ENCODE peak calls at places on chromosomes 6 and 20, in nine cellular contexts. Z, V, O, S, C, P, H, A and Y are unnamed samples.

GRCh38 chr20:63612276-63612931 is 14.5 kb downstream of the GMEB2 start:
- DNase-seq in Z (no peak), V (no peak), O (no peak), S (no peak), C (no peak), P (no peak), H (no peak), A (no peak), Y (no peak)

GRCh38 chr20:16477632-16478031 is 95.6 kb downstream of the KIF16B start:
- DNase-seq in Z (peak; percentile 2), V (no peak), O (no peak), S (no peak), C (no peak), P (no peak), H (no peak), A (no peak), Y (no peak)

GRCh38 chr20:58609026-58609425 is 42.1 kb upstream of the STX16 start:
- DNase-seq in Z (no peak), V (no peak), O (no peak), S (no peak), C (no peak), P (no peak), H (no peak), A (no peak), Y (no peak)

GRCh38 chr20:40703981-40704530 is 15.0 kb upstream of the MAFB start:
- DNase-seq in Z (no peak), V (no peak), O (no peak), S (no peak), C (no peak), P (no peak), H (no peak), A (no peak), Y (no peak)

GRCh38 chr6:107101211-107101610 is 14.1 kb downstream of the BEND3 start:
- DNase-seq in Z (no peak), V (no peak), O (no peak), S (no peak), C (no peak), P (no peak), H (no peak), A (no peak), Y (no peak)

GRCh38 chr6:89941031-89941775 is 46.9 kb downstream of the GJA10 start:
- DNase-seq in Z (peak; percentile 50), V (peak; percentile 36), O (no peak), S (no peak), C (no peak), P (peak; percentile 92), H (no peak), A (no peak), Y (no peak)

GRCh38 chr6:160519603-160520042 is 144.5 kb downstream of the LPA start:
- DNase-seq in Z (no peak), V (no peak), O (no peak), S (no peak), C (no peak), P (no peak), H (no peak), A (no peak), Y (no peak)

GRCh38 chr20:40279390-40279789 is 409.6 kb downstream of the MAFB start:
- DNase-seq in Z (peak; percentile 81), V (peak; percentile 27), O (no peak), S (no peak), C (peak; percentile 78), P (no peak), H (no peak), A (no peak), Y (no peak)

GRCh38 chr6:133899556-133899955 is 10.6 kb downstream of the TCF21 start:
- DNase-seq in Z (peak; percentile 79), V (no peak), O (no peak), S (no peak), C (no peak), P (no peak), H (no peak), A (no peak), Y (no peak)

GRCh38 chr20:19269737-19270325 is 57.4 kb downstream of the SLC24A3 start:
- DNase-seq in Z (no peak), V (no peak), O (no peak), S (no peak), C (peak; percentile 19), P (no peak), H (no peak), A (no peak), Y (no peak)

GRCh38 chr6:2109796-2110195 is 135.6 kb downstream of the GMDS start:
- DNase-seq in Z (no peak), V (no peak), O (no peak), S (no peak), C (no peak), P (no peak), H (no peak), A (no peak), Y (no peak)

GRCh38 chr6:114323784-114324183 is 19.0 kb downstream of the HS3ST5 start:
- DNase-seq in Z (no peak), V (no peak), O (no peak), S (no peak), C (no peak), P (no peak), H (no peak), A (no peak), Y (no peak)

GRCh38 chr6:132054525-132054924 is 103.4 kb upstream of the CCN2 start:
- DNase-seq in Z (peak; percentile 62), V (no peak), O (no peak), S (no peak), C (no peak), P (no peak), H (no peak), A (no peak), Y (no peak)

GRCh38 chr20:15200139-15200538 is 862.7 kb upstream of the FLRT3 start:
- DNase-seq in Z (no peak), V (no peak), O (peak; percentile 35), S (no peak), C (no peak), P (no peak), H (no peak), A (no peak), Y (no peak)

GRCh38 chr20:48970681-48971370 is 49.3 kb downstream of the ARFGEF2 start:
- DNase-seq in Z (no peak), V (no peak), O (no peak), S (no peak), C (no peak), P (no peak), H (no peak), A (no peak), Y (no peak)

GRCh38 chr20:19921349-19921793 is 95.8 kb upstream of the NAA20 start:
- DNase-seq in Z (no peak), V (no peak), O (no peak), S (no peak), C (no peak), P (no peak), H (peak; percentile 39), A (no peak), Y (no peak)

GRCh38 chr6:61886608-61887259 is 399.3 kb downstream of the KHDRBS2 start:
- DNase-seq in Z (no peak), V (no peak), O (no peak), S (no peak), C (no peak), P (no peak), H (no peak), A (no peak), Y (no peak)

GRCh38 chr6:958531-958930 is 265.6 kb upstream of the EXOC2 start:
- DNase-seq in Z (peak; percentile 68), V (no peak), O (no peak), S (peak; percentile 1), C (peak; percentile 92), P (no peak), H (no peak), A (no peak), Y (no peak)

DNA sequence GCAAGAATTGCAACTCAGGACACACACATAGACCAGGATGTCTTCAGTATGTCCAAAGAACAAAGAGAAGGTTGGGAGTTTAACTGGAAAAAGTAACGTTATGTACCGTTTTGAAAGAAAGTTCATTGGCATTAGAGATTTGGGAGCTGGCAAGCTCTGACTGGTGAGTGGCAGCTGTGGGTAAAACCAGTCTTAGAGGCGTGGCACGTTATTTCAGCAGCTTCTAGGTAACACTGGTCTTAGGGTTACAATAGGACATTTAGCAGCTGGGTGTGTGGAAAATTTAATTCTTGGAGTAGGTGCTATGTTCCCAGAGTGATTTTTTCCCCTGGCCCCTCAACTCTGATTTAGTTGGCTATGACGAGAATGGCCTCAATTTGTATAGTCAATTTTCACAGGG is 19.2 kb downstream of the SNRPB start:
- DNase-seq in Z (no peak), V (no peak), O (no peak), S (no peak), C (no peak), P (no peak), H (no peak), A (no peak), Y (no peak)
- TF ChIP-seq CTCF in Z (no peak), V (no peak), O (no peak), S (no peak), C (no peak), P (no peak), H (no peak), A (no peak), Y (no peak)

GRCh38 chr20:46708172-46708860 is 1.1 kb upstream of the SLC2A10 start:
- DNase-seq in Z (no peak), V (peak; percentile 90), O (no peak), S (peak; percentile 20), C (no peak), P (peak; percentile 44), H (no peak), A (no peak), Y (no peak)
- TF ChIP-seq CTCF in Z (no peak), V (peak; percentile 49), O (no peak), S (no peak), C (peak; percentile 5), P (peak; percentile 35), H (no peak), A (peak; percentile 46), Y (peak; percentile 12)

GRCh38 chr6:30742316-30743098 is at the start of gene FLOT1:
- DNase-seq in Z (peak; percentile 96), V (peak; percentile 100), O (peak; percentile 97), S (peak; percentile 94), C (peak; percentile 98), P (peak; percentile 98), H (peak; percentile 99), A (peak; percentile 64), Y (peak; percentile 97)

GRCh38 chr6:30743099-30744053 is 889 bp upstream of the FLOT1 start:
- DNase-seq in Z (peak; percentile 45), V (peak; percentile 62), O (peak; percentile 49), S (no peak), C (no peak), P (no peak), H (no peak), A (no peak), Y (no peak)

GRCh38 chr6:30740540-30740870 is 2.0 kb downstream of the FLOT1 start:
- DNase-seq in Z (no peak), V (no peak), O (no peak), S (no peak), C (no peak), P (no peak), H (no peak), A (no peak), Y (no peak)

GRCh38 chr6:30741789-30742315 is 635 bp downstream of the FLOT1 start:
- DNase-seq in Z (no peak), V (no peak), O (no peak), S (no peak), C (no peak), P (no peak), H (peak; percentile 64), A (no peak), Y (no peak)

GRCh38 chr6:30740993-30741784 is 1.3 kb downstream of the FLOT1 start:
- DNase-seq in Z (no peak), V (no peak), O (no peak), S (no peak), C (no peak), P (no peak), H (no peak), A (no peak), Y (no peak)
- TF ChIP-seq CTCF in Z (no peak), V (no peak), O (no peak), S (no peak), C (no peak), P (no peak), H (no peak), A (no peak), Y (no peak)

GRCh38 chr20:61086031-61086430 is 166.0 kb upstream of the CDH4 start:
- DNase-seq in Z (no peak), V (no peak), O (no peak), S (no peak), C (no peak), P (no peak), H (no peak), A (no peak), Y (no peak)
- TF ChIP-seq CTCF in Z (no peak), V (no peak), O (no peak), S (no peak), C (no peak), P (no peak), H (no peak), A (no peak), Y (no peak)